ENCODE peak calls at places on chromosomes 5 and 9, in nine cellular contexts. C, Q, K, H, V, G, U, B and Z are unnamed samples.

GRCh38 chr9:94869415-94869838 is 142.9 kb downstream of the AOPEP start:
- DNase-seq in U (no peak), H (no peak), V (no peak), B (no peak), C (no peak), Q (no peak), K (no peak), G (no peak), Z (no peak)

GRCh38 chr5:55597014-55597981 is 62.5 kb upstream of the PLPP1 start:
- DNase-seq in G (no peak), K (peak; percentile 75), C (no peak), V (no peak), H (no peak), B (no peak), Q (no peak), U (no peak), Z (peak; percentile 37)

GRCh38 chr5:181052526-181052927 is 12.5 kb downstream of the BTNL9 start:
- DNase-seq in V (no peak), H (no peak), B (no peak), G (no peak), K (no peak), Q (no peak), U (no peak), C (peak; percentile 23), Z (peak; percentile 66)

GRCh38 chr5:126234563-126235195 is 188.5 kb upstream of the GRAMD2B start:
- DNase-seq in B (no peak), V (no peak), G (peak; percentile 60), K (no peak), U (peak; percentile 71), H (no peak), C (peak; percentile 54), Q (no peak), Z (no peak)

GRCh38 chr9:97315550-97315949 is 8.1 kb downstream of the CCDC180 start:
- DNase-seq in U (no peak), V (no peak), K (no peak), Q (no peak), B (no peak), C (no peak), G (no peak), H (no peak), Z (no peak)

GRCh38 chr5:74316064-74316586 is 324.4 kb downstream of the ENC1 start:
- DNase-seq in G (peak; percentile 26), C (peak; percentile 83), V (no peak), B (no peak), Q (no peak), H (peak; percentile 72), K (no peak), U (peak; percentile 8), Z (peak; percentile 17)

GRCh38 chr9:91812191-91812590 is 137.8 kb downstream of the ROR2 start:
- DNase-seq in V (no peak), G (no peak), B (no peak), H (no peak), C (no peak), K (no peak), Q (no peak), U (no peak), Z (peak; percentile 19)

GRCh38 chr9:98997580-98997979 is 53.9 kb downstream of the COL15A1 start:
- DNase-seq in Q (no peak), B (no peak), V (no peak), U (no peak), K (no peak), G (no peak), C (no peak), H (no peak), Z (no peak)

GRCh38 chr5:77214151-77214550 is 3.7 kb downstream of the PDE8B start:
- DNase-seq in C (no peak), B (no peak), V (no peak), K (no peak), Q (no peak), U (no peak), G (no peak), H (no peak), Z (no peak)

GRCh38 chr5:140165101-140165920 is 9.7 kb upstream of the CYSTM1 start:
- DNase-seq in C (peak; percentile 71), Q (no peak), G (no peak), K (no peak), B (no peak), V (no peak), U (no peak), H (no peak), Z (no peak)

GRCh38 chr5:11370985-11371384 is 533.3 kb downstream of the CTNND2 start:
- DNase-seq in U (no peak), G (no peak), B (no peak), K (no peak), H (no peak), Q (no peak), C (no peak), V (no peak), Z (no peak)

GRCh38 chr9:92964981-92965758 is 17.8 kb downstream of the FGD3 start:
- DNase-seq in H (no peak), V (no peak), U (no peak), Q (no peak), B (no peak), C (no peak), G (no peak), K (peak; percentile 61), Z (no peak)

GRCh38 chr5:174412374-174412773 is 312.0 kb upstream of the MSX2 start:
- DNase-seq in B (no peak), C (no peak), V (no peak), K (no peak), Q (no peak), U (no peak), G (no peak), H (no peak), Z (no peak)

GRCh38 chr9:132802121-132802795 is 75.8 kb downstream of the AK8 start:
- DNase-seq in H (no peak), B (no peak), U (peak; percentile 29), K (no peak), G (no peak), V (no peak), C (no peak), Q (no peak), Z (no peak)

GRCh38 chr9:119365291-119366027 is 3.8 kb downstream of the BRINP1 start:
- DNase-seq in Q (no peak), G (peak; percentile 62), V (no peak), U (peak; percentile 89), C (no peak), B (peak; percentile 36), H (peak; percentile 77), K (no peak), Z (peak; percentile 79)

GRCh38 chr5:3182477-3182876 is 413.2 kb upstream of the IRX1 start:
- DNase-seq in U (no peak), V (no peak), Q (no peak), C (no peak), H (no peak), K (no peak), B (no peak), G (no peak), Z (no peak)